ENCODE peak calls at places on chromosomes 1 and 21, in six cellular contexts. One of them, this sample, is unnamed. For H3K27me3 and H3K4me1, the result is how much of the 10 kb centered on the place peaks cover.

GRCh38 chr1:226135059-226135651 is 51.4 kb downstream of the ACBD3 start:
- DNase-seq in prostate gland: peak
- DNase-seq in aorta: no peak
- DNase-seq in tibial artery: no peak
- DNase-seq in breast epithelium: peak
- DNase-seq in iPS DF 6.9: no peak
- DNase-seq in this sample: peak

GRCh38 chr1:243748706-243749283 is 101.2 kb downstream of the AKT3 start:
- DNase-seq in prostate gland: peak
- DNase-seq in aorta: no peak
- DNase-seq in tibial artery: no peak
- DNase-seq in breast epithelium: no peak
- DNase-seq in iPS DF 6.9: no peak
- DNase-seq in this sample: no peak

GRCh38 chr21:14541840-14542495 is 4.1 kb downstream of the SAMSN1 start:
- DNase-seq in prostate gland: no peak
- DNase-seq in aorta: no peak
- DNase-seq in tibial artery: no peak
- DNase-seq in breast epithelium: no peak
- DNase-seq in iPS DF 6.9: no peak
- DNase-seq in this sample: no peak

GRCh38 chr1:98991127-98992003 is 13.3 kb downstream of the PLPPR5 start:
- DNase-seq in prostate gland: no peak
- DNase-seq in aorta: no peak
- DNase-seq in tibial artery: no peak
- DNase-seq in breast epithelium: no peak
- DNase-seq in iPS DF 6.9: no peak
- DNase-seq in this sample: no peak

GRCh38 chr1:200778766-200779165 is 40.1 kb downstream of the CAMSAP2 start:
- DNase-seq in prostate gland: no peak
- DNase-seq in aorta: no peak
- DNase-seq in tibial artery: no peak
- DNase-seq in breast epithelium: no peak
- DNase-seq in iPS DF 6.9: no peak
- DNase-seq in this sample: no peak

GRCh38 chr1:231203259-231204057 is 37.6 kb upstream of the GNPAT start:
- DNase-seq in prostate gland: no peak
- DNase-seq in aorta: no peak
- DNase-seq in tibial artery: no peak
- DNase-seq in breast epithelium: no peak
- DNase-seq in iPS DF 6.9: no peak
- DNase-seq in this sample: no peak

GRCh38 chr1:151806170-151806569 is 951 bp upstream of the LINGO4 start:
- DNase-seq in prostate gland: no peak
- DNase-seq in aorta: no peak
- DNase-seq in tibial artery: no peak
- DNase-seq in breast epithelium: no peak
- DNase-seq in iPS DF 6.9: no peak
- DNase-seq in this sample: no peak

GRCh38 chr21:42101246-42101645 is 30.1 kb downstream of the UMODL1 start:
- DNase-seq in prostate gland: no peak
- DNase-seq in aorta: no peak
- DNase-seq in tibial artery: no peak
- DNase-seq in breast epithelium: no peak
- DNase-seq in iPS DF 6.9: no peak
- DNase-seq in this sample: no peak

GRCh38 chr1:182495693-182496092 is 45.7 kb downstream of the RGSL1 start:
- DNase-seq in prostate gland: no peak
- DNase-seq in aorta: no peak
- DNase-seq in tibial artery: no peak
- DNase-seq in breast epithelium: no peak
- DNase-seq in iPS DF 6.9: no peak
- DNase-seq in this sample: no peak

GRCh38 chr1:54671985-54672608 is 30.5 kb downstream of the MROH7 start:
- DNase-seq in prostate gland: peak
- DNase-seq in aorta: no peak
- DNase-seq in tibial artery: no peak
- DNase-seq in breast epithelium: no peak
- DNase-seq in iPS DF 6.9: peak
- DNase-seq in this sample: peak

DNA sequence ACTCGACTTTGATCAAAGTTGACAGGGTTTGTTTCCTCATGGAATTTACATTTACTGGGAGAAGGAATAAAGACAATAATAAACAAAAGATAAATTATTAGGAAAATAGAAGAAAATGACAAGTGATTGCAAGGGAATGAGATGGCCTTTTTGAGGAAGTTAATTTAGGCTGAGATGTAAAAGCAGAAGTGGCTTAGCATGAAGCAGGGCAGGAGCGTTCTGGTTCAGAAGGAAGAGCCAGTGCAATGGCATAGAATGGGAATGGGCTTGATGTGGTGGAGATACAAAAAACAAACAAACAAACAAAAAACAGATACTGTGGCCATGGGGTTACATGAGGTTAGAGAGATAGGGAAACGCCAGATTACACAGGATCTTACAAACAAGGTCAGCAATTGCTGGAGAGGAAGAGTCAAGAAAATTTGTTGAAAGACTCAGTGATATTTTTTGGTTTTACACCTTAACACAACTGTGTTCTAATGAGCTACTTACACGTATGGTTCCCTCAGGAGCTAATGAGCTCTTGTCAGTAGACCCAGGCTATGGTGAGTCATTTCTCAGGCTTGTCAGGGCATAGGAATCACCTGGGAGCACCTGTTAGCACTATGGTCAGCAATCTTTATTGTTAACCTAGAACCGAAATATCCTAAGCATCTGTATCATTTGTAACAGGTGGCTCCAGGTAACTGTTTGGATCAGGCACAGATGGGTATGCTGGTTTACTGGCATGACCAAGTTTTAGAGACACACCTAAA is 8.7 kb upstream of the CADM3 start:
- DNase-seq in prostate gland: no peak
- DNase-seq in aorta: no peak
- DNase-seq in tibial artery: no peak
- DNase-seq in breast epithelium: no peak
- DNase-seq in iPS DF 6.9: no peak
- DNase-seq in this sample: no peak
- H3K27me3 ChIP-seq in prostate gland: under half
- H3K27me3 ChIP-seq in aorta: under half
- H3K27me3 ChIP-seq in tibial artery: under half
- H3K27me3 ChIP-seq in breast epithelium: under half
- H3K27me3 ChIP-seq in iPS DF 6.9: under half
- H3K27me3 ChIP-seq in this sample: under half

GRCh38 chr1:42962641-42963377 is 4.1 kb upstream of the SLC2A1 start:
- DNase-seq in prostate gland: no peak
- DNase-seq in aorta: peak
- DNase-seq in tibial artery: peak
- DNase-seq in breast epithelium: no peak
- DNase-seq in iPS DF 6.9: peak
- DNase-seq in this sample: no peak
- H3K4me1 ChIP-seq in prostate gland: under half
- H3K4me1 ChIP-seq in aorta: under half
- H3K4me1 ChIP-seq in tibial artery: under half
- H3K4me1 ChIP-seq in breast epithelium: under half
- H3K4me1 ChIP-seq in iPS DF 6.9: under half
- H3K4me1 ChIP-seq in this sample: under half

DNA sequence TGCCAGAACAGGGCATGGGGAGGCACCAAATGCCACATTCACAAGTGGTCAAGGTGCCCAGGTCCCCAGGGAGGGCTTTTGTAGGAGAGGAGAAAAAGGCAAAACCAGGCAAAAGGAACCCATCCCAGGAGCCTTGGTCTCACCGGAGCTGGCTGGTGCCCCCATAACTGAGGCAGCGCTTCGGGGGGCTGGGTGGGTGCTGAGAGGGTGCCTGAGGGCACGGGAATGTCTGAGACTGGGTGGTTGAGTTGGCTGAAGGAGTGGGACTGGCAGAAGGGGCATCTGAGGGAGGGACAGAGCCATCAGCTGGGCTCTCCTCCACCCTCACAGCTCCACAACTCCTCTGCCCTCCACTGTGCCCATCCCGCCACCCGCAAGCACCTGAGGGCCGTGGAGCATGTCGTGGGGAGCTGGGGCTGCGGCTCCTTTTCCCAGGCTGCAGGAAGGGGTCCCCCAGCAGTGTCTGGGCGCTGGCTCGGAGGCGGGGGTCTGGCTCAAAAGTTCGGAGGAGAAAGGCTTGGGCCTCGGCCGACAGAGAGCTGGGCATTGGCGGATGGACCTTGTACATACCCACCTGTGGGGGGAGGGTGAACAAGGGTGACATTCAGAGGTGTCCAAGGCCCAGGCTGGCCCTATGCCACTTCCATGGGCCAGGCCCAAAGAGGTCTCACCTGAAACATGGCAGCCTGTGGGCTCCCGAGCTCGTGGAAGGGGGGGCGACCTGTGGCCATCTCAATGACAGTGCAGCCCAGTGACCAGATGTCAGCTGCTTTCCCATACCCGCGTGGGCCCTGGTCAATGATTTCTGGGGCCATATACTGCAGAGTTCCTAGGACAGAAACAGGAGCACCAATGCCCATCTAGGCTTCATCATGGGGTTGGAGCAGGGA is 8.5 kb downstream of the MAP3K6 start:
- DNase-seq in prostate gland: no peak
- DNase-seq in aorta: no peak
- DNase-seq in tibial artery: no peak
- DNase-seq in breast epithelium: no peak
- DNase-seq in iPS DF 6.9: no peak
- DNase-seq in this sample: no peak
- H3K27me3 ChIP-seq in prostate gland: under half
- H3K27me3 ChIP-seq in aorta: under half
- H3K27me3 ChIP-seq in tibial artery: under half
- H3K27me3 ChIP-seq in breast epithelium: under half
- H3K27me3 ChIP-seq in iPS DF 6.9: under half
- H3K27me3 ChIP-seq in this sample: under half

GRCh38 chr1:247387096-247387495 is 28.9 kb upstream of the NLRP3 start:
- DNase-seq in prostate gland: no peak
- DNase-seq in aorta: no peak
- DNase-seq in tibial artery: no peak
- DNase-seq in breast epithelium: no peak
- DNase-seq in iPS DF 6.9: no peak
- DNase-seq in this sample: no peak

GRCh38 chr1:247385283-247385682 is 30.7 kb upstream of the NLRP3 start:
- DNase-seq in prostate gland: no peak
- DNase-seq in aorta: no peak
- DNase-seq in tibial artery: no peak
- DNase-seq in breast epithelium: no peak
- DNase-seq in iPS DF 6.9: no peak
- DNase-seq in this sample: no peak

GRCh38 chr1:247386695-247387094 is 29.3 kb upstream of the NLRP3 start:
- DNase-seq in prostate gland: no peak
- DNase-seq in aorta: no peak
- DNase-seq in tibial artery: no peak
- DNase-seq in breast epithelium: no peak
- DNase-seq in iPS DF 6.9: no peak
- DNase-seq in this sample: no peak

GRCh38 chr1:247386217-247386616 is 29.8 kb upstream of the NLRP3 start:
- DNase-seq in prostate gland: no peak
- DNase-seq in aorta: no peak
- DNase-seq in tibial artery: no peak
- DNase-seq in breast epithelium: no peak
- DNase-seq in iPS DF 6.9: no peak
- DNase-seq in this sample: no peak

GRCh38 chr1:247387500-247387899 is 28.5 kb upstream of the NLRP3 start:
- DNase-seq in prostate gland: no peak
- DNase-seq in aorta: no peak
- DNase-seq in tibial artery: no peak
- DNase-seq in breast epithelium: no peak
- DNase-seq in iPS DF 6.9: no peak
- DNase-seq in this sample: no peak
- H3K4me1 ChIP-seq in prostate gland: under half
- H3K4me1 ChIP-seq in aorta: under half
- H3K4me1 ChIP-seq in tibial artery: under half
- H3K4me1 ChIP-seq in breast epithelium: under half
- H3K4me1 ChIP-seq in iPS DF 6.9: under half
- H3K4me1 ChIP-seq in this sample: under half

GRCh38 chr1:919271-919872 is 4.4 kb upstream of the SAMD11 start:
- DNase-seq in prostate gland: no peak
- DNase-seq in aorta: peak
- DNase-seq in tibial artery: no peak
- DNase-seq in breast epithelium: no peak
- DNase-seq in iPS DF 6.9: no peak
- DNase-seq in this sample: no peak
- H3K27me3 ChIP-seq in prostate gland: under half
- H3K27me3 ChIP-seq in aorta: under half
- H3K27me3 ChIP-seq in tibial artery: under half
- H3K27me3 ChIP-seq in breast epithelium: under half
- H3K27me3 ChIP-seq in iPS DF 6.9: under half
- H3K27me3 ChIP-seq in this sample: under half

GRCh38 chr1:9718006-9718680 is 66.6 kb downstream of the PIK3CD start:
- DNase-seq in prostate gland: no peak
- DNase-seq in aorta: no peak
- DNase-seq in tibial artery: no peak
- DNase-seq in breast epithelium: no peak
- DNase-seq in iPS DF 6.9: no peak
- DNase-seq in this sample: no peak

GRCh38 chr1:9721606-9722377 is 70.3 kb downstream of the PIK3CD start:
- DNase-seq in prostate gland: no peak
- DNase-seq in aorta: peak
- DNase-seq in tibial artery: no peak
- DNase-seq in breast epithelium: no peak
- DNase-seq in iPS DF 6.9: no peak
- DNase-seq in this sample: no peak

GRCh38 chr1:9720785-9721605 is 69.5 kb downstream of the PIK3CD start:
- DNase-seq in prostate gland: no peak
- DNase-seq in aorta: no peak
- DNase-seq in tibial artery: no peak
- DNase-seq in breast epithelium: no peak
- DNase-seq in iPS DF 6.9: no peak
- DNase-seq in this sample: no peak

GRCh38 chr1:9722378-9722749 is 70.8 kb downstream of the PIK3CD start:
- DNase-seq in prostate gland: no peak
- DNase-seq in aorta: no peak
- DNase-seq in tibial artery: no peak
- DNase-seq in breast epithelium: no peak
- DNase-seq in iPS DF 6.9: no peak
- DNase-seq in this sample: no peak

DNA sequence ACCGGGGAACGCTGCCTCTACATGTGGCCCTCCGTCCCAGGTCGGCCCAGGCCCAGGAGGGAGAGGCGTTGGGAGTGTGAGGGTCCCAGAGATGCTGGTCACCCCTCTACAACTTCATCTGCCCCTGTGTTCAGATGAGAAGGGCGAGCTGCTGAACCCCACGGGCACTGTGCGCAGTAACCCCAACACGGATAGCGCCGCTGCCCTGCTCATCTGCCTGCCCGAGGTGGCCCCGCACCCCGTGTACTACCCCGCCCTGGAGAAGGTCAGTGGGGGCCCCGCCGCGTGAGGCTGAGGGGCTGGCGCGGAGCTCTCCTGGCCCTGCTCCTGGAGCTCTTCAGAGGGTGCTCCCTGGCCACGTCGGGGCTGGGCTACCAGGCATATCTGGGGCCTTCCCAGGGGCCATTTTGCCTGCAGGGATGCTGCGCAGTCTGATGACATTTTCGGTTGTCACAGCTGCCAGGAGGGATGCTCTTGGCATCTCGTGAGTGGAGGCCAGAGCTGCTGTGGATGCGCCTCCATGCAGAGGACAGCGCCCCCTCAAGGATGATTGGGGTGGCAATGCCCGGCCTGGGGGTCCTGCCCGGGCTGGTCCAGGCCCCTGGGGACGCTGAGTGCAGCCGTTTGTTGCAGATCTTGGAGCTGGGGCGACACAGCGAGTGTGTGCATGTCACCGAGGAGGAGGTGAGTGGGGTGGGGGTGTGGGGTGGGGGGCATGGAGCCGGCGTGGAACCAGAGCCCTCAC is 68.6 kb downstream of the PIK3CD start:
- DNase-seq in prostate gland: no peak
- DNase-seq in aorta: no peak
- DNase-seq in tibial artery: no peak
- DNase-seq in breast epithelium: no peak
- DNase-seq in iPS DF 6.9: no peak
- DNase-seq in this sample: no peak
- H3K4me1 ChIP-seq in prostate gland: under half
- H3K4me1 ChIP-seq in aorta: under half
- H3K4me1 ChIP-seq in tibial artery: under half
- H3K4me1 ChIP-seq in breast epithelium: under half
- H3K4me1 ChIP-seq in iPS DF 6.9: under half
- H3K4me1 ChIP-seq in this sample: under half